ENCODE peak calls at places on chromosomes 7 and 10, in six cellular contexts. Q, X, Y, T, J and G are unnamed samples.
A peak's percentile ranks its signal among the peaks of the same experiment; 100 is the strongest.

GRCh38 chr10:131070856-131071255 is 240.7 kb downstream of the TCERG1L start:
- DNase-seq in Q (no peak), X (no peak), Y (no peak), T (no peak), J (no peak), G (no peak)

GRCh38 chr10:62492012-62492869 is 118.1 kb downstream of the ZNF365 start:
- DNase-seq in Q (no peak), X (peak; percentile 57), Y (no peak), T (no peak), J (peak; percentile 72), G (peak; percentile 44)

GRCh38 chr7:50564630-50565558 is at the start of gene DDC:
- DNase-seq in Q (no peak), X (no peak), Y (no peak), T (no peak), J (no peak), G (no peak)

GRCh38 chr10:30701471-30702173 is 72.1 kb upstream of the LYZL2 start:
- DNase-seq in Q (no peak), X (no peak), Y (peak; percentile 17), T (peak; percentile 55), J (no peak), G (peak; percentile 59)

GRCh38 chr10:74394416-74394969 is 243.5 kb downstream of the ADK start:
- DNase-seq in Q (no peak), X (peak; percentile 18), Y (no peak), T (no peak), J (no peak), G (no peak)

GRCh38 chr10:71744897-71745658 is 25.5 kb upstream of the C10orf105 start:
- DNase-seq in Q (no peak), X (no peak), Y (no peak), T (no peak), J (no peak), G (no peak)

GRCh38 chr7:2087744-2088143 is 145.0 kb downstream of the MAD1L1 start:
- DNase-seq in Q (no peak), X (no peak), Y (no peak), T (no peak), J (no peak), G (no peak)

GRCh38 chr10:114342976-114343375 is 61.3 kb downstream of the AFAP1L2 start:
- DNase-seq in Q (no peak), X (no peak), Y (no peak), T (no peak), J (no peak), G (no peak)

GRCh38 chr10:79295593-79295992 is 51.7 kb upstream of the PPIF start:
- DNase-seq in Q (no peak), X (no peak), Y (no peak), T (no peak), J (peak; percentile 28), G (no peak)

GRCh38 chr7:116185956-116186355 is 24.4 kb upstream of the TES start:
- DNase-seq in Q (no peak), X (no peak), Y (no peak), T (no peak), J (peak; percentile 44), G (no peak)

GRCh38 chr7:97835296-97836138 is 36.7 kb downstream of the ASNS start:
- DNase-seq in Q (no peak), X (peak; percentile 39), Y (peak; percentile 71), T (peak; percentile 29), J (peak; percentile 25), G (peak; percentile 80)

GRCh38 chr7:51619880-51620279 is 303.3 kb upstream of the COBL start:
- DNase-seq in Q (no peak), X (no peak), Y (no peak), T (no peak), J (no peak), G (no peak)

GRCh38 chr7:1945558-1945957 is 275.5 kb downstream of the ELFN1 start:
- DNase-seq in Q (no peak), X (no peak), Y (no peak), T (no peak), J (no peak), G (no peak)

GRCh38 chr10:119523916-119524719 is 18.4 kb downstream of the RGS10 start:
- DNase-seq in Q (no peak), X (no peak), Y (no peak), T (no peak), J (no peak), G (no peak)

GRCh38 chr10:119524720-119525070 is 17.8 kb downstream of the RGS10 start:
- DNase-seq in Q (no peak), X (no peak), Y (no peak), T (no peak), J (no peak), G (no peak)

GRCh38 chr10:119521443-119522204 is 20.9 kb downstream of the RGS10 start:
- DNase-seq in Q (no peak), X (no peak), Y (no peak), T (no peak), J (peak; percentile 70), G (peak; percentile 51)

GRCh38 chr10:119525116-119525515 is 17.4 kb downstream of the RGS10 start:
- DNase-seq in Q (peak; percentile 33), X (no peak), Y (no peak), T (no peak), J (no peak), G (no peak)

GRCh38 chr10:119522747-119523426 is 19.6 kb downstream of the RGS10 start:
- DNase-seq in Q (no peak), X (no peak), Y (no peak), T (no peak), J (peak; percentile 16), G (no peak)
- H3K4me3 ChIP-seq in Q (no peak overlapping the region), X (no peak overlapping the region), Y (no peak overlapping the region), T (no peak overlapping the region), J (no peak overlapping the region), G (no peak overlapping the region)

DNA sequence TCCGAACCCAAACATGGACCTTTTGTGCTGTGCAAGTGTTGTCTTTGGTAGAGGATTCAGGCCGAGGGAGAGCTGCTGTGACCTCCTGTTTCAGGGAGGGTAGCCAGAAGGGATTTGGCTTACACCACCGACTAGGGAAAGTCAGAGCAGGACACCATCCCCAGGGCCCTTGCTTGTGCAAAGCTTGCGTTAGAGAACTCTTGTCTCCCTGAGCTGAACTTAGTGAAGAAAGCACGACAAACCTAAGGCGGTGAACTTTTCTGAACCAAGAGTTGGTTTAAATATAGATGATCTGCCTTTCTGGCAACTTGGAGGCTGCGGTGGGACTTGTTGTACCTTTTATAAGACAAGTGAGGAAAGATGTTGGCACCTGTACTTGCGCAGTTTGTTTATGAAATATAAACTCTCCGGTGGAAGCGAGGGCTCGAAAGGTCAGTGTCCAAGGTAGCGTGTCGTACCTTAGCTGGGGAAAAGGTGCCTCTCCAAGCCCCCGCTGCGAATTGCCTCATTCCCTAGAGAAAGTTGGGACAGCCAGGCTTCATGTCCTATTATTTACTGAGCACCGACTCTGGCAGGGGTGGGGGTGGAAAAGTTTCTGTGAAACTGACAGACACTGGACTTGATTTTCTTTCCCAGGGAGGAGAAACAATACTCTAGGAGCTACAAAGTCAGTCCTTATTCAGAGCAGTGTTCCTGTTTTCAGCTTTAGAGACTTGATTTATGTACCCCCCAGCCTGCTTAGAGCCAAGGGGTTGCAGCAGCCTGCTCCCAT is 31.6 kb downstream of the WBP1L start:
- DNase-seq in Q (peak; percentile 98), X (no peak), Y (peak; percentile 47), T (no peak), J (no peak), G (peak; percentile 67)
- H3K4me3 ChIP-seq in Q (peak overlapping the region; percentile 59), X (no peak overlapping the region), Y (no peak overlapping the region), T (no peak overlapping the region), J (no peak overlapping the region), G (peak overlapping the region; percentile 53)

GRCh38 chr10:33376976-33377657 is 42.6 kb upstream of the NRP1 start:
- DNase-seq in Q (no peak), X (no peak), Y (no peak), T (no peak), J (peak; percentile 82), G (peak; percentile 83)
- H3K4me3 ChIP-seq in Q (no peak overlapping the region), X (peak overlapping the region; percentile 7), Y (no peak overlapping the region), T (no peak overlapping the region), J (no peak overlapping the region), G (peak overlapping the region; percentile 1)

GRCh38 chr10:3331104-3331645 is 158.6 kb upstream of the PITRM1 start:
- DNase-seq in Q (no peak), X (no peak), Y (no peak), T (no peak), J (no peak), G (no peak)
- H3K4me3 ChIP-seq in Q (no peak overlapping the region), X (no peak overlapping the region), Y (no peak overlapping the region), T (no peak overlapping the region), J (no peak overlapping the region), G (no peak overlapping the region)

DNA sequence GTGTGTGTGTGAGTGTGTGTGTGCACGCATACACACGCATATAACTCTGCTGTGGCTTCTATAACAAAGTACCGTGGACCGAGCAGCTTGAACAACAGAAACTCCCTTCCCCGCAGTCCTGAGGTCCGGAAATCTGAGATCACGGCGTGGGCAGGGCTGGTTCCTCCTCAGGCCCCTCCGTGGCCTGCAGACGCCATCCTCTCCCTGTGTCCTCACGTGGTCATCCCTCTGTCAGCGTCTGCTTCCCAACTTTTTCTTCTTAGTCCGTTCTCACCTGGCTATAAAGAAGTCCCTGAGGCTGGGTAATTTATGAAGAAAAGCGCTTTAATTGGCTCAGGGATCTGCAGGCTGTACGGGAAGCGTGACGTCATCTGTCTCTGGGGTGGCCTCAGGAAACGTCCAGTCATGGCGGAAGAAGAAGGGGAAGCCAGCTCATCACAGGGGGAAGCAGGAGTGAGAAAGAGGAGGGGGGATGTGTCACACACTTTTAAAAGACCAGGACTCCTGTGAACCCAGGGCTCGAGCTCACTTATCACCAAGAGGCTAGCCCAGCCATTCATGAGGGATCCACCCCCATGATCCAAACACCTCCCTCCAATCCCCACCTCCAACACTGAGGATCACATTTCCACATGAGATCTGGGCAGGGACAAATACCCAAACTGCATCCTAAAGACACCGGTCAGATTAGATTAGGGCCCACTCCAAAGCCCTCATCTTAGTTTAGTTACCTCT is 91.2 kb upstream of the INSIG1 start:
- DNase-seq in Q (peak; percentile 79), X (peak; percentile 59), Y (no peak), T (peak; percentile 24), J (no peak), G (peak; percentile 90)
- H3K4me3 ChIP-seq in Q (peak overlapping the region; percentile 22), X (peak overlapping the region; percentile 39), Y (no peak overlapping the region), T (peak overlapping the region; percentile 59), J (no peak overlapping the region), G (peak overlapping the region; percentile 22)

DNA sequence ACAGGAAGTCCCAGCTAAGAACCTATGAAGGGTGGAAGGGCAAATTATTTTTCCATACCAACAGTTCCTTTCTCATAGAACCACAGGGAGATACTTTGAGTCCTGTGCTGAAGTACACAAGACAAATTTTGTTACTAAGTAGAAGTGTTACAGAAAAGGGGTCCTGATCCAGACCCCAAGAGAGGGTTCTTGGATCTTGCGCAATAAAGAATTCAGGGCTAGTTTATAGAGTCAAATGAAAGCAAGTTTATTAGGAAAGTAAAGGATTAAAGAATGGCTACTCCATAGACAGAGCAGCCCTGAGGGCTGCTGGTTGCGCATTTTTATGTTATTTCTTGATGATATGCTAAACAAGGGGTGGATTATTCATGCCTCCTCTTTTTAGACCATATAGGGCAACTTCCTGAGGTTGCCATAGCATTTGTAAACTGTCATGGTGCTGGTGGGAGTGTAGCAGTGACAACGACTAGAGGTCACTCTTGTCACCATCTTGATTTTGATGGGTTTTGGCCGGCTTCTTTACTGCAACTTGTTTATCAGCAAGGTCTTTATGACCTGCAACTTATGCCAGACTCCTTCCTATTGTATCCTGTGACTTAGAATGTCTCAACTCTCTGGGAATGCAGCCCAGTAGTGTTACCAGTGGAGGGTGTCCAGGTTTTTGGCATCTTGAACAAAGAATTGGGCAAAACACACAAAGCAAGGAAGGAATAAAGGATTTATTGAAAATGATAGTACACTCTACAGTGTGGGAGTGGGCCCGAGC is 409.4 kb downstream of the SH2D4B start:
- DNase-seq in Q (no peak), X (no peak), Y (no peak), T (no peak), J (no peak), G (no peak)
- H3K4me3 ChIP-seq in Q (no peak overlapping the region), X (no peak overlapping the region), Y (no peak overlapping the region), T (no peak overlapping the region), J (no peak overlapping the region), G (no peak overlapping the region)